ENCODE peak calls at places on chromosome 6, in seven cellular contexts. R is WERI-Rb-1, Z is endothelial cell of umbilical vein, L is ovary, D is body of pancreas, U is left ventricle myocardium inferior, P is neuronal stem cell. E is an unnamed sample. For H3K36me3, the result is how much of the 10 kb centered on the place peaks cover.

GRCh38 chr6:159093608-159094443 is 49.0 kb upstream of the TAGAP start:
- DNase-seq in R (no peak), Z (no peak), L (no peak), D (no peak), U (no peak), P (no peak), E (no peak)

GRCh38 chr6:130827247-130828149 is at the start of gene SMLR1:
- DNase-seq in R (no peak), Z (no peak), L (no peak), D (peak), U (no peak), P (no peak), E (no peak)

GRCh38 chr6:5181494-5182287 is 79.1 kb downstream of the LYRM4 start:
- DNase-seq in R (no peak), Z (no peak), L (no peak), D (no peak), U (no peak), P (no peak), E (no peak)

GRCh38 chr6:44150317-44150917 is 8.2 kb upstream of the CAPN11 start:
- DNase-seq in R (no peak), Z (no peak), L (no peak), D (no peak), U (no peak), P (no peak), E (no peak)

GRCh38 chr6:32047084-32047478 is 8.9 kb downstream of the CYP21A2 start:
- DNase-seq in R (no peak), Z (peak), L (peak), D (no peak), U (peak), P (peak), E (peak)

GRCh38 chr6:18343741-18344140 is 43.4 kb upstream of the RNF144B start:
- DNase-seq in R (no peak), Z (peak), L (no peak), D (no peak), U (no peak), P (no peak), E (no peak)

GRCh38 chr6:135030532-135031178 is 24.0 kb downstream of the HBS1L start:
- DNase-seq in R (no peak), Z (no peak), L (no peak), D (no peak), U (no peak), P (no peak), E (no peak)

GRCh38 chr6:18362058-18362561 is 25.0 kb upstream of the RNF144B start:
- DNase-seq in R (no peak), Z (peak), L (no peak), D (peak), U (no peak), P (no peak), E (peak)

GRCh38 chr6:136511921-136512320 is 38.3 kb downstream of the MAP7 start:
- DNase-seq in R (no peak), Z (no peak), L (no peak), D (peak), U (no peak), P (no peak), E (no peak)

GRCh38 chr6:152206072-152206818 is 398.8 kb downstream of the ESR1 start:
- DNase-seq in R (peak), Z (peak), L (no peak), D (peak), U (peak), P (no peak), E (peak)

GRCh38 chr6:165605901-165606739 is 56.9 kb downstream of the PDE10A start:
- DNase-seq in R (no peak), Z (no peak), L (no peak), D (peak), U (no peak), P (no peak), E (no peak)

GRCh38 chr6:169804427-169804826 is 53.0 kb downstream of the ERMARD start:
- DNase-seq in R (no peak), Z (no peak), L (no peak), D (no peak), U (no peak), P (no peak), E (no peak)

GRCh38 chr6:169239181-169239580 is 14.5 kb downstream of the THBS2 start:
- DNase-seq in R (no peak), Z (no peak), L (no peak), D (no peak), U (no peak), P (no peak), E (no peak)

GRCh38 chr6:95660544-95660943 is 83.2 kb downstream of the MANEA start:
- DNase-seq in R (no peak), Z (no peak), L (no peak), D (no peak), U (no peak), P (no peak), E (no peak)

GRCh38 chr6:131183427-131184095 is 48.3 kb downstream of the AKAP7 start:
- DNase-seq in R (no peak), Z (no peak), L (no peak), D (no peak), U (no peak), P (no peak), E (no peak)

GRCh38 chr6:95648636-95649035 is 71.3 kb downstream of the MANEA start:
- DNase-seq in R (peak), Z (no peak), L (no peak), D (no peak), U (no peak), P (no peak), E (no peak)

GRCh38 chr6:27791182-27791939 is 120.8 kb downstream of the OR2B2 start:
- DNase-seq in R (peak), Z (peak), L (peak), D (peak), U (peak), P (peak), E (peak)

GRCh38 chr6:83199865-83200230 is 6.7 kb downstream of the RWDD2A start:
- DNase-seq in R (no peak), Z (peak), L (no peak), D (no peak), U (no peak), P (no peak), E (no peak)

GRCh38 chr6:87945181-87945580 is 102.5 kb upstream of the SPACA1 start:
- DNase-seq in R (no peak), Z (no peak), L (no peak), D (no peak), U (no peak), P (no peak), E (no peak)

GRCh38 chr6:155418017-155418749 is 37.5 kb downstream of the NOX3 start:
- DNase-seq in R (no peak), Z (peak), L (peak), D (peak), U (no peak), P (no peak), E (peak)

GRCh38 chr6:147418523-147418922 is 90.0 kb upstream of the SAMD5 start:
- DNase-seq in R (no peak), Z (no peak), L (no peak), D (no peak), U (no peak), P (no peak), E (no peak)

GRCh38 chr6:158411998-158412397 is 99.7 kb downstream of the TULP4 start:
- DNase-seq in R (no peak), Z (no peak), L (no peak), D (no peak), U (no peak), P (no peak), E (no peak)

GRCh38 chr6:163711615-163712568 is 297.4 kb downstream of the QKI start:
- DNase-seq in R (no peak), Z (no peak), L (no peak), D (peak), U (peak), P (no peak), E (peak)

GRCh38 chr6:19039287-19039686 is 652.1 kb downstream of the RNF144B start:
- DNase-seq in R (no peak), Z (no peak), L (no peak), D (no peak), U (no peak), P (no peak), E (no peak)

GRCh38 chr6:109455502-109456282 is at the start of gene MICAL1:
- DNase-seq in R (peak), Z (peak), L (peak), D (peak), U (peak), P (peak), E (peak)

GRCh38 chr6:102085257-102085656 is 691.7 kb downstream of the GRIK2 start:
- DNase-seq in R (no peak), Z (no peak), L (no peak), D (no peak), U (no peak), P (no peak), E (no peak)

GRCh38 chr6:52876056-52876787 is 33.3 kb downstream of the GSTA3 start:
- DNase-seq in R (no peak), Z (no peak), L (no peak), D (no peak), U (no peak), P (no peak), E (no peak)

GRCh38 chr6:168713839-168714238 is 272.9 kb downstream of the SMOC2 start:
- DNase-seq in R (peak), Z (no peak), L (no peak), D (peak), U (no peak), P (no peak), E (no peak)

GRCh38 chr6:114375803-114376202 is 33.0 kb upstream of the HS3ST5 start:
- DNase-seq in R (no peak), Z (no peak), L (no peak), D (no peak), U (no peak), P (no peak), E (no peak)

GRCh38 chr6:169167581-169168301 is 85.9 kb downstream of the THBS2 start:
- DNase-seq in R (no peak), Z (peak), L (peak), D (no peak), U (peak), P (no peak), E (peak)

GRCh38 chr6:149140137-149140909 is 177.2 kb upstream of the TAB2 start:
- DNase-seq in R (no peak), Z (peak), L (no peak), D (no peak), U (no peak), P (no peak), E (no peak)

GRCh38 chr6:235763-236360 is 56.4 kb upstream of the DUSP22 start:
- DNase-seq in R (no peak), Z (no peak), L (no peak), D (no peak), U (no peak), P (no peak), E (no peak)

GRCh38 chr6:89777455-89777854 is 42.1 kb downstream of the MDN1 start:
- DNase-seq in R (no peak), Z (no peak), L (no peak), D (no peak), U (no peak), P (no peak), E (no peak)

GRCh38 chr6:89786970-89787369 is 32.6 kb downstream of the MDN1 start:
- DNase-seq in R (no peak), Z (no peak), L (no peak), D (no peak), U (no peak), P (no peak), E (no peak)

GRCh38 chr6:89781070-89782034 is 38.2 kb downstream of the MDN1 start:
- DNase-seq in R (no peak), Z (no peak), L (no peak), D (no peak), U (no peak), P (no peak), E (no peak)

GRCh38 chr6:89784838-89785237 is 34.8 kb downstream of the MDN1 start:
- DNase-seq in R (no peak), Z (no peak), L (no peak), D (no peak), U (no peak), P (no peak), E (no peak)

GRCh38 chr6:89782222-89782621 is 37.4 kb downstream of the MDN1 start:
- DNase-seq in R (no peak), Z (no peak), L (no peak), D (no peak), U (no peak), P (no peak), E (no peak)
- H3K36me3 ChIP-seq in R (half or more), Z (under half), L (under half), D (under half), U (half or more), P (under half), E (under half)

DNA sequence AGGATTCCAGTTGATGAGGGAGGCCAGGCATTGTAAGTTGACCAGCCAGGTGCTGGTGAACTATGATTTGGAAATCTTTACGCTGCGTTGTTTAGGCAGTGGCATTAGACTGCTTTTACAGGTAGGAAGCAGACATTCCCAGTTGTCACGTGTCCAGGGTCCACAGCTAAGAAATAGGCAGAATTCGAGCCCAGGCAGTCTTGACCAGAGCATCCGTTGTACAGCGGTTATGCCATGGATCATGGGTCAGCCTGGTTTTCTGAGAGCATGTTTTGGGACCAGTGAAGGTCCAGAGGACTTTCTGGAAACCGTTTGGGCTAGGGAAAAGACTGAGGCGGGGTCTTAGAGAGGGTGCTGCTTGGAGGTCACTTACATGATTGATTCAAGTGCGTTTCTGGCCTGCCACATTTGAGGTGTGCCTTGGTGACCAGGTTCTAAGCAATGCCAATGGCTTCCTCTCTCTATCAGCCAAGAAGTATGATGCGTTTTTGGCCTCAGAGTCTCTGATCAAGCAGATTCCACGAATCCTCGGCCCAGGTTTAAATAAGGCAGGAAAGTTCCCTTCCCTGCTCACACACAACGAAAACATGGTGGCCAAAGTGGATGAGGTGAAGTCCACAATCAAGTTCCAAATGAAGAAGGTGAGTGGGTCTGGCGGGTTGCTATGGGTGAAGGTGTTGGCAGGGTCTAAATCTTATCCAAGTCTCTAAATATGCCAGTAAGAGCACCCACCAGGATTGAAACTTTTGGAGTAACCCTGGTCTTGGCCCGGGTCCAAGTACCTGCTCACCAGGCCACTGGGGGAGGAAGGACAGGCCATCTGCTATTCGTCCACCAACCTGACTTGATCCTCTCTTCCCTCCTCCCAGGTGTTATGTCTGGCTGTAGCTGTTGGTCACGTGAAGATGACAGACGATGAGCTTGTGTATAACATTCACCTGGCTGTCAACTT is 1.8 kb downstream of the RPL10A start:
- DNase-seq in R (peak), Z (peak), L (no peak), D (peak), U (no peak), P (no peak), E (peak)
- H3K27ac ChIP-seq in R (peak), Z (peak), L (peak), D (peak), U (peak), P (no peak), E (peak)

GRCh38 chr6:15511248-15512125 is 151.3 kb downstream of the DTNBP1 start:
- DNase-seq in R (no peak), Z (no peak), L (no peak), D (no peak), U (peak), P (no peak), E (no peak)

GRCh38 chr6:15510536-15511247 is 152.1 kb downstream of the DTNBP1 start:
- DNase-seq in R (no peak), Z (no peak), L (no peak), D (no peak), U (no peak), P (no peak), E (no peak)

GRCh38 chr6:15509335-15509933 is 153.4 kb downstream of the DTNBP1 start:
- DNase-seq in R (no peak), Z (no peak), L (no peak), D (no peak), U (no peak), P (no peak), E (no peak)

GRCh38 chr6:15508363-15509330 is 154.2 kb downstream of the DTNBP1 start:
- DNase-seq in R (no peak), Z (no peak), L (no peak), D (no peak), U (no peak), P (no peak), E (no peak)

GRCh38 chr6:15510121-15510520 is 152.7 kb downstream of the DTNBP1 start:
- DNase-seq in R (no peak), Z (no peak), L (no peak), D (no peak), U (no peak), P (no peak), E (no peak)
- H3K36me3 ChIP-seq in R (half or more), Z (under half), L (under half), D (under half), U (half or more), P (half or more), E (under half)

DNA sequence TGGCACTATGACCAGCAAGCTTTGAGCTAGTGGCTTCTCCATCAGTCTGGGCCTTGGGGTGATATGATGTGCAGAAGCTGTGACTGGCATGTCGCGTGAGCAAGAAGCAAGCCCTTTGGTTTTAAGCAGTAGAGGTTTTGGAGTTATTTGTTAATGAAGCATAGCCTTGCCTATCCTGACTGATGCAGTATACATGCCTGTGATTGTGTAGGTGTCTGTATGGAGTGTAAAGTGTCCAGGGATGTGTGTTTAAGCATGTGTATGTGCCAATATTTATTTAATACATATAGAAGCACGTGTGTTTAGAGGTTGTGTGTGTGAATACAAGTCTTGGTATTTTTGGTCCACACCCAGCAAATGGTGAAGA is 61.0 kb upstream of the CCDC167 start:
- DNase-seq in R (no peak), Z (no peak), L (no peak), D (no peak), U (no peak), P (no peak), E (no peak)
- H3K27ac ChIP-seq in R (no peak), Z (no peak), L (no peak), D (no peak), U (no peak), P (no peak), E (no peak)